ENCODE peak calls at places on chromosome 1, in eight cellular contexts. One of them, this sample, is unnamed.

GRCh38 chr1:232487236-232487635 is 142.7 kb downstream of the SIPA1L2 start:
- DNase-seq in type B pancreatic cell: no peak
- DNase-seq in astrocyte: no peak
- DNase-seq in left ventricle myocardium inferior: no peak
- DNase-seq in fibroblast of pulmonary artery: no peak
- DNase-seq in RWPE1: no peak
- DNase-seq in thoracic aorta: no peak
- DNase-seq in Peyer's patch: no peak
- DNase-seq in this sample: no peak

GRCh38 chr1:19454265-19455198 is 30.8 kb downstream of the CAPZB start:
- DNase-seq in type B pancreatic cell: no peak
- DNase-seq in astrocyte: no peak
- DNase-seq in left ventricle myocardium inferior: no peak
- DNase-seq in fibroblast of pulmonary artery: no peak
- DNase-seq in RWPE1: no peak
- DNase-seq in thoracic aorta: no peak
- DNase-seq in Peyer's patch: no peak
- DNase-seq in this sample: no peak

GRCh38 chr1:218624051-218624450 is 278.9 kb downstream of the TGFB2 start:
- DNase-seq in type B pancreatic cell: no peak
- DNase-seq in astrocyte: no peak
- DNase-seq in left ventricle myocardium inferior: no peak
- DNase-seq in fibroblast of pulmonary artery: peak; percentile 16
- DNase-seq in RWPE1: peak; percentile 9
- DNase-seq in thoracic aorta: no peak
- DNase-seq in Peyer's patch: no peak
- DNase-seq in this sample: no peak

GRCh38 chr1:145730900-145731299 is 11.6 kb downstream of the CD160 start:
- DNase-seq in type B pancreatic cell: no peak
- DNase-seq in astrocyte: no peak
- DNase-seq in left ventricle myocardium inferior: no peak
- DNase-seq in fibroblast of pulmonary artery: no peak
- DNase-seq in RWPE1: no peak
- DNase-seq in thoracic aorta: no peak
- DNase-seq in Peyer's patch: no peak
- DNase-seq in this sample: no peak

GRCh38 chr1:64486193-64486592 is 16.3 kb downstream of the CACHD1 start:
- DNase-seq in type B pancreatic cell: no peak
- DNase-seq in astrocyte: no peak
- DNase-seq in left ventricle myocardium inferior: no peak
- DNase-seq in fibroblast of pulmonary artery: no peak
- DNase-seq in RWPE1: no peak
- DNase-seq in thoracic aorta: no peak
- DNase-seq in Peyer's patch: no peak
- DNase-seq in this sample: no peak

GRCh38 chr1:224506141-224506814 is 71.7 kb upstream of the WDR26 start:
- DNase-seq in type B pancreatic cell: no peak
- DNase-seq in astrocyte: no peak
- DNase-seq in left ventricle myocardium inferior: no peak
- DNase-seq in fibroblast of pulmonary artery: no peak
- DNase-seq in RWPE1: no peak
- DNase-seq in thoracic aorta: no peak
- DNase-seq in Peyer's patch: no peak
- DNase-seq in this sample: no peak

GRCh38 chr1:7574121-7575040 is 196.7 kb upstream of the VAMP3 start:
- DNase-seq in type B pancreatic cell: no peak
- DNase-seq in astrocyte: no peak
- DNase-seq in left ventricle myocardium inferior: no peak
- DNase-seq in fibroblast of pulmonary artery: no peak
- DNase-seq in RWPE1: no peak
- DNase-seq in thoracic aorta: no peak
- DNase-seq in Peyer's patch: no peak
- DNase-seq in this sample: no peak

GRCh38 chr1:235442788-235443429 is 61.3 kb downstream of the B3GALNT2 start:
- DNase-seq in type B pancreatic cell: no peak
- DNase-seq in astrocyte: peak; percentile 76
- DNase-seq in left ventricle myocardium inferior: no peak
- DNase-seq in fibroblast of pulmonary artery: peak; percentile 75
- DNase-seq in RWPE1: peak; percentile 66
- DNase-seq in thoracic aorta: no peak
- DNase-seq in Peyer's patch: no peak
- DNase-seq in this sample: no peak

GRCh38 chr1:52141513-52142219 is at the start of gene ZFYVE9:
- DNase-seq in type B pancreatic cell: peak; percentile 88
- DNase-seq in astrocyte: peak; percentile 61
- DNase-seq in left ventricle myocardium inferior: peak; percentile 76
- DNase-seq in fibroblast of pulmonary artery: peak; percentile 81
- DNase-seq in RWPE1: peak; percentile 73
- DNase-seq in thoracic aorta: no peak
- DNase-seq in Peyer's patch: peak; percentile 51
- DNase-seq in this sample: peak; percentile 94

GRCh38 chr1:52139817-52140540 is 1.9 kb upstream of the ZFYVE9 start:
- DNase-seq in type B pancreatic cell: no peak
- DNase-seq in astrocyte: peak; percentile 82
- DNase-seq in left ventricle myocardium inferior: no peak
- DNase-seq in fibroblast of pulmonary artery: peak; percentile 93
- DNase-seq in RWPE1: peak; percentile 86
- DNase-seq in thoracic aorta: no peak
- DNase-seq in Peyer's patch: no peak
- DNase-seq in this sample: no peak

GRCh38 chr1:52140633-52141512 is 1.0 kb upstream of the ZFYVE9 start:
- DNase-seq in type B pancreatic cell: no peak
- DNase-seq in astrocyte: no peak
- DNase-seq in left ventricle myocardium inferior: no peak
- DNase-seq in fibroblast of pulmonary artery: no peak
- DNase-seq in RWPE1: no peak
- DNase-seq in thoracic aorta: no peak
- DNase-seq in Peyer's patch: no peak
- DNase-seq in this sample: no peak

GRCh38 chr1:52145137-52145536 is 3.2 kb downstream of the ZFYVE9 start:
- DNase-seq in type B pancreatic cell: no peak
- DNase-seq in astrocyte: no peak
- DNase-seq in left ventricle myocardium inferior: no peak
- DNase-seq in fibroblast of pulmonary artery: no peak
- DNase-seq in RWPE1: no peak
- DNase-seq in thoracic aorta: no peak
- DNase-seq in Peyer's patch: no peak
- DNase-seq in this sample: no peak

DNA sequence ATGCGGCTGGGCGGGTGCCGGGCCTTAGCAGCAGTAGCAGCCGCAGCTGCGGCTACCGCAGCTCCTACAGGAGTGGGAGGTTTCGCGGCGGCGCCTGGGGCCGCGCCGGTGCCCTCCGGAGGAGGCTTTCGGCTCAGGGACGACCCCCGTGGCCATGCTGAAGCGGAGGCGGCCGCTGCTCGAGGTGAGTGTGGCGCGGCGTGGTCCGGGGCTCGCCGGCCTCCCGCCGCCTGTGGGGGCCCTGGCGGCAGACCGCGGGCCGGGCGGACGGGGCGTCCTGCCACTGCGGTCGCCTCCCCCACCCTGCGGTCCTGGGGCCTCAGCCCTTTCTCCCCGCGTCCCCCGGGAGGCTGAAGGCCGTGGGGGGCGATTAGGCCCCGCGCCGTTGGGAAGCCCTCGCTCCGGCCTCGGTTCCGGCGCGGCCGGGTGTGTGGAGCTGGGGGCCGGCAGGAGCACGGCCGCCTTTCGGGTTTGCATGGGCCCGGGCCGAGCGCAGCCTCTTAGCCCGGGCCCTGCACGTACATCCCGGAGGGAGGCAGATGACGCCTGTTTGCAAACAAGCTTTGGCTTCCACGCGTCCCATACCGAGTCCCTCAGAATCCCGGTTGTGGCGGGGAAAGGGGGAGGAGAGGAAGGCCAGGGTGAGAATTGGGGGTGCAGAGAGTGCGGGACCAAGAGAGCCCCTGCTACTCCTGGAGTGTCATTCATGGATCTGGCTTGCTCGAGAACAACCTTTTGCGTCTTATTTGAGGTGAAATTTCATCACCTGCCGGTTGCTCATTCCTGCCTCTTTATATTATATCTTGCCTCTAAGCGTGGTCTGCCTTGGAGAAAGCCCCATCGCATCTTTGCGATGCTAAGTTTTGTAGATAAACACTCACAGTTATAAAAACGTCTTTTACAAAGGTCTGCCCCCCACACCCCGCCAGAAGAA is 598 bp downstream of the ZFYVE9 start:
- DNase-seq in type B pancreatic cell: peak; percentile 75
- DNase-seq in astrocyte: peak; percentile 43
- DNase-seq in left ventricle myocardium inferior: peak; percentile 40
- DNase-seq in fibroblast of pulmonary artery: peak; percentile 59
- DNase-seq in RWPE1: peak; percentile 40
- DNase-seq in thoracic aorta: no peak
- DNase-seq in Peyer's patch: peak; percentile 20
- DNase-seq in this sample: peak; percentile 86
- TF ChIP-seq CTCF in type B pancreatic cell: peak; percentile 26
- TF ChIP-seq CTCF in astrocyte: no peak
- TF ChIP-seq CTCF in left ventricle myocardium inferior: peak; percentile 48
- TF ChIP-seq CTCF in fibroblast of pulmonary artery: no peak
- TF ChIP-seq CTCF in RWPE1: peak; percentile 62
- TF ChIP-seq CTCF in thoracic aorta: no peak
- TF ChIP-seq CTCF in Peyer's patch: no peak
- TF ChIP-seq CTCF in this sample: no peak

DNA sequence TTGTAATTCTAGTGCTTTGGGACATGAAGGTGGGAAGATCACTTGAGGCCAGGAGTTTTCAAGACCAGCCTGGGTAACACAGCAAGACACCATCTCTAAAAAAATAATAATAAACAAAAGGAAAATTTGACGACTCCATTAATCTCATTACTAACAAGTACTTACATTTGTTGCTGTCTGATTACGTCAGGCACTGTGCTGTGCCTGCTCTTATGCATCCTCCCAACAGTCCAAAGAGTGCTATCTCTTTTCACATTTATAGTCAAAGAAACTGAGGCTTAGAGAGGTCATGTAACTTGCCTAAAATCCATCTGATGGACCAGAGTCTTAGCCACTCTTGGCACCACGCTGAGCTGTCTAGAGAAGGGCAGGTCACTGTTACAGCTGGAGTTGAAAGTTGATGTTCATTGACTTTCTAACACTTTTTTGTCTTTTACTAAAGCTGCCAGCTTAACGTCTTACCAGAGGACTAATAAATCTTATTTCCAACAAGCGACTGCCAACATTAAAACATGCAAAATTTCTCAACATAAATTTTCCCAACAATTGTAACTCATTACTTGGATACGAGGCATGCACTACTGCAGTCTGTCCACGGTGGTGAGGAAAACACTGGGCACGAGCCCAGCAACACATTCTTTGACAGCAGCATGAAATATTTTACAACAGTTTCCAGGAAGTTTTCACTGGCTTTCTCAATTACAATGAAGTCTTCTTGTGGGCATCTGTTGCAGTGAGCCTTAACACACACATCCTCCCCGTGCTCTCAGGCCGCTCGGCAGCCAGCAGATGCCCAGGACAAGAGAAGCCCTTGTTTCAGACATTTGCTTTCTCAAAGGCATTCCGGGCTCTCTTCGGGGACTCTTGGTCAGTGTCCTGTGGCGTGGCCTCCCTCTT is 262.9 kb upstream of the PROX1 start:
- DNase-seq in type B pancreatic cell: no peak
- DNase-seq in astrocyte: peak; percentile 17
- DNase-seq in left ventricle myocardium inferior: peak; percentile 25
- DNase-seq in fibroblast of pulmonary artery: peak; percentile 21
- DNase-seq in RWPE1: no peak
- DNase-seq in thoracic aorta: no peak
- DNase-seq in Peyer's patch: no peak
- DNase-seq in this sample: no peak
- TF ChIP-seq CTCF in type B pancreatic cell: no peak
- TF ChIP-seq CTCF in astrocyte: no peak
- TF ChIP-seq CTCF in left ventricle myocardium inferior: no peak
- TF ChIP-seq CTCF in fibroblast of pulmonary artery: no peak
- TF ChIP-seq CTCF in RWPE1: no peak
- TF ChIP-seq CTCF in thoracic aorta: no peak
- TF ChIP-seq CTCF in Peyer's patch: no peak
- TF ChIP-seq CTCF in this sample: no peak

GRCh38 chr1:165773324-165773965 is 4.8 kb upstream of the TMCO1 start:
- DNase-seq in type B pancreatic cell: no peak
- DNase-seq in astrocyte: peak; percentile 70
- DNase-seq in left ventricle myocardium inferior: no peak
- DNase-seq in fibroblast of pulmonary artery: peak; percentile 61
- DNase-seq in RWPE1: peak; percentile 60
- DNase-seq in thoracic aorta: no peak
- DNase-seq in Peyer's patch: no peak
- DNase-seq in this sample: no peak

GRCh38 chr1:165763442-165763841 is 5.2 kb downstream of the TMCO1 start:
- DNase-seq in type B pancreatic cell: no peak
- DNase-seq in astrocyte: no peak
- DNase-seq in left ventricle myocardium inferior: no peak
- DNase-seq in fibroblast of pulmonary artery: no peak
- DNase-seq in RWPE1: no peak
- DNase-seq in thoracic aorta: no peak
- DNase-seq in Peyer's patch: no peak
- DNase-seq in this sample: no peak

GRCh38 chr1:165764277-165764676 is 4.4 kb downstream of the TMCO1 start:
- DNase-seq in type B pancreatic cell: no peak
- DNase-seq in astrocyte: no peak
- DNase-seq in left ventricle myocardium inferior: no peak
- DNase-seq in fibroblast of pulmonary artery: no peak
- DNase-seq in RWPE1: no peak
- DNase-seq in thoracic aorta: no peak
- DNase-seq in Peyer's patch: no peak
- DNase-seq in this sample: no peak

GRCh38 chr1:165772739-165773138 is 4.1 kb upstream of the TMCO1 start:
- DNase-seq in type B pancreatic cell: no peak
- DNase-seq in astrocyte: no peak
- DNase-seq in left ventricle myocardium inferior: no peak
- DNase-seq in fibroblast of pulmonary artery: no peak
- DNase-seq in RWPE1: no peak
- DNase-seq in thoracic aorta: no peak
- DNase-seq in Peyer's patch: no peak
- DNase-seq in this sample: no peak

DNA sequence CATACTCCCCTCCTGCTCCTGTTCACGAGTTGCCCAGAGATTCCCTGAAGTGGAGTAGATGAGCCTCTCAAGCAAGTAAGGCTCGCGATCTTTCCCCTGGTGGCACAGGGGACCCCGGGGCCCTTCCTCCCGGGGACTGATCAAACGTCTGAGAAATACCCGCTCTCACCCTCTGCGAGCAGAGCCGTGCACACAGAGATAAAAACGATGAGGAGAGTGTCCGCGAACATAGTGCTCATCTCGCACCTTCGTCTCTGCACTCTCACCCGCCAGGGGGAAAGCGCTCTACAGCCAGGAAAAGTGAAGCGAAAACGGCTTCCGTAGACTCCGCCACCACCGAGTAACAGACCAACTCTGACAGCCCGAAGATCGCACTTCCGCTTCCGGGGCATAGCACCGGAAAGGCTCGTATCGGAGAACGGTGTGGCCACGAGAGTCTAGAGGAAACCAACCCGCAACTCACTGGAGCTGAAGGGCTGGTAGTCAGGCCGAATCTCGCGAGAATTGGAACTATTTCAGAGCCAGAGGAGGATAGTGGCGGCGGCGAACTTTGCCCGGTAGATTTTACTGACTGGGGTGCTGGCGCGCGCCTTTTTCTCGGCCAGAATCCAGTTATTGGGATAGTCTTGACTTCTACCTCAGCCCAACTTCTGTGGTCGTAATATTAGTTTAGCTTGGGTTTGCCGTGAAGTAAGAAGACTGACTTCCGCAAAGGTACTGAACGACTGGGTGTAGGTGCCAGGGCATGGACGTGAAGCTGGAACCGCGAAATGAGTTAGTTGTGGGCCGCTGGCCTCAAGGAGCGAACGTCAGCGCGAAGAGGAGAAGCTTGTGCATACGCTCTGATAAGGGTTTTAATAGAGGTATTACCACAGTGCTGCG is at the start of gene TMCO1:
- DNase-seq in type B pancreatic cell: peak; percentile 91
- DNase-seq in astrocyte: peak; percentile 97
- DNase-seq in left ventricle myocardium inferior: peak; percentile 93
- DNase-seq in fibroblast of pulmonary artery: peak; percentile 99
- DNase-seq in RWPE1: peak; percentile 99
- DNase-seq in thoracic aorta: peak; percentile 95
- DNase-seq in Peyer's patch: peak; percentile 97
- DNase-seq in this sample: peak; percentile 96
- TF ChIP-seq CTCF in type B pancreatic cell: peak; percentile 39
- TF ChIP-seq CTCF in astrocyte: peak; percentile 5
- TF ChIP-seq CTCF in left ventricle myocardium inferior: peak; percentile 33
- TF ChIP-seq CTCF in fibroblast of pulmonary artery: peak; percentile 19
- TF ChIP-seq CTCF in RWPE1: no peak
- TF ChIP-seq CTCF in thoracic aorta: peak; percentile 17
- TF ChIP-seq CTCF in Peyer's patch: peak; percentile 24
- TF ChIP-seq CTCF in this sample: peak; percentile 39

GRCh38 chr1:207811920-207812720 is 60.3 kb downstream of the CD46 start:
- DNase-seq in type B pancreatic cell: no peak
- DNase-seq in astrocyte: no peak
- DNase-seq in left ventricle myocardium inferior: peak; percentile 70
- DNase-seq in fibroblast of pulmonary artery: no peak
- DNase-seq in RWPE1: no peak
- DNase-seq in thoracic aorta: no peak
- DNase-seq in Peyer's patch: no peak
- DNase-seq in this sample: peak; percentile 78
- TF ChIP-seq CTCF in type B pancreatic cell: peak; percentile 35
- TF ChIP-seq CTCF in astrocyte: peak; percentile 25
- TF ChIP-seq CTCF in left ventricle myocardium inferior: peak; percentile 66
- TF ChIP-seq CTCF in fibroblast of pulmonary artery: peak; percentile 37
- TF ChIP-seq CTCF in RWPE1: no peak
- TF ChIP-seq CTCF in thoracic aorta: peak; percentile 20
- TF ChIP-seq CTCF in Peyer's patch: peak; percentile 38
- TF ChIP-seq CTCF in this sample: peak; percentile 29